ENCODE peak calls at places on chromosomes 12 and 14, in seven cellular contexts. R is CD8-positive, alpha-beta memory T cell; O is WERI-Rb-1; Z is colonic mucosa; X is left ventricle myocardium inferior; N is breast epithelium; I is esophagus squamous epithelium. Q is an unnamed sample. For H3K9me3, the result is how much of the 10 kb centered on the place peaks cover.

GRCh38 chr14:24688030-24688658 is 54.2 kb upstream of the GZMB start:
- DNase-seq in R (no peak), O (no peak), Z (no peak), X (no peak), N (no peak), I (no peak), Q (no peak)

GRCh38 chr12:116933101-116933500 is 22.4 kb downstream of the FBXW8 start:
- DNase-seq in R (no peak), O (no peak), Z (no peak), X (no peak), N (no peak), I (no peak), Q (no peak)

GRCh38 chr12:15477761-15478160 is 155.5 kb downstream of the PTPRO start:
- DNase-seq in R (no peak), O (no peak), Z (no peak), X (no peak), N (no peak), I (no peak), Q (no peak)

GRCh38 chr12:94145231-94145979 is 3.0 kb upstream of the PLXNC1 start:
- DNase-seq in R (no peak), O (no peak), Z (no peak), X (no peak), N (no peak), I (no peak), Q (no peak)

GRCh38 chr12:104459556-104459909 is 2.8 kb downstream of the CHST11 start:
- DNase-seq in R (no peak), O (no peak), Z (no peak), X (no peak), N (no peak), I (no peak), Q (no peak)

GRCh38 chr12:81811066-81811777 is 52.1 kb upstream of the PPFIA2 start:
- DNase-seq in R (no peak), O (no peak), Z (no peak), X (no peak), N (no peak), I (no peak), Q (no peak)

GRCh38 chr12:3204143-3204542 is 127.0 kb downstream of the TSPAN9 start:
- DNase-seq in R (no peak), O (peak), Z (no peak), X (no peak), N (no peak), I (no peak), Q (no peak)

GRCh38 chr12:49872381-49872780 is 29.5 kb upstream of the BCDIN3D start:
- DNase-seq in R (no peak), O (no peak), Z (no peak), X (no peak), N (no peak), I (no peak), Q (no peak)

GRCh38 chr12:27462151-27462694 is 15.7 kb downstream of the SMCO2 start:
- DNase-seq in R (no peak), O (no peak), Z (no peak), X (no peak), N (no peak), I (no peak), Q (no peak)

GRCh38 chr12:79414252-79414651 is 276.5 kb downstream of the PAWR start:
- DNase-seq in R (no peak), O (no peak), Z (peak), X (no peak), N (no peak), I (no peak), Q (no peak)

GRCh38 chr14:92863281-92863680 is 59.7 kb upstream of the CHGA start:
- DNase-seq in R (no peak), O (no peak), Z (no peak), X (no peak), N (no peak), I (no peak), Q (no peak)

GRCh38 chr12:127515941-127516340 is 751.0 kb upstream of the TMEM132C start:
- DNase-seq in R (no peak), O (no peak), Z (no peak), X (no peak), N (no peak), I (no peak), Q (no peak)

GRCh38 chr14:24432259-24433131 is 2.7 kb downstream of the KHNYN start:
- DNase-seq in R (no peak), O (no peak), Z (no peak), X (no peak), N (no peak), I (no peak), Q (no peak)

GRCh38 chr14:47917344-47917954 is 242.0 kb upstream of the MDGA2 start:
- DNase-seq in R (no peak), O (peak), Z (no peak), X (no peak), N (no peak), I (no peak), Q (no peak)

GRCh38 chr12:77218278-77218677 is 152.9 kb upstream of the E2F7 start:
- DNase-seq in R (no peak), O (no peak), Z (no peak), X (no peak), N (no peak), I (no peak), Q (no peak)

GRCh38 chr14:94322648-94323570 is at the start of gene SERPINA6:
- DNase-seq in R (no peak), O (no peak), Z (peak), X (no peak), N (no peak), I (no peak), Q (no peak)

GRCh38 chr14:78401866-78402265 is 231.7 kb downstream of the NRXN3 start:
- DNase-seq in R (no peak), O (no peak), Z (no peak), X (no peak), N (no peak), I (no peak), Q (no peak)

GRCh38 chr12:101055940-101056339 is 154.1 kb downstream of the SLC5A8 start:
- DNase-seq in R (no peak), O (no peak), Z (no peak), X (no peak), N (no peak), I (no peak), Q (no peak)

GRCh38 chr12:92470608-92471021 is 232.2 kb upstream of the PLEKHG7 start:
- DNase-seq in R (no peak), O (no peak), Z (no peak), X (no peak), N (no peak), I (no peak), Q (no peak)

GRCh38 chr12:113747048-113747447 is 219.1 kb downstream of the RBM19 start:
- DNase-seq in R (no peak), O (no peak), Z (no peak), X (no peak), N (no peak), I (no peak), Q (no peak)

GRCh38 chr14:100900837-100901390 is 2.6 kb downstream of the RTL1 start:
- DNase-seq in R (no peak), O (peak), Z (peak), X (no peak), N (peak), I (no peak), Q (no peak)

GRCh38 chr12:109459247-109459646 is 17.9 kb downstream of the KCTD10 start:
- DNase-seq in R (no peak), O (no peak), Z (no peak), X (no peak), N (no peak), I (no peak), Q (no peak)

GRCh38 chr14:73262427-73263183 is 25.3 kb downstream of the PAPLN start:
- DNase-seq in R (no peak), O (no peak), Z (no peak), X (no peak), N (no peak), I (no peak), Q (no peak)

GRCh38 chr14:27608377-27608776 is 1010.5 kb upstream of the NOVA1 start:
- DNase-seq in R (no peak), O (no peak), Z (no peak), X (no peak), N (no peak), I (no peak), Q (no peak)

GRCh38 chr12:79850610-79851299 is 84.1 kb downstream of the PPP1R12A start:
- DNase-seq in R (no peak), O (no peak), Z (no peak), X (no peak), N (no peak), I (no peak), Q (no peak)

GRCh38 chr14:94293578-94293924 is 483 bp upstream of the SERPINA10 start:
- DNase-seq in R (no peak), O (no peak), Z (no peak), X (no peak), N (no peak), I (no peak), Q (no peak)

GRCh38 chr12:38279756-38280155 is 36.8 kb upstream of the ALG10B start:
- DNase-seq in R (no peak), O (no peak), Z (no peak), X (no peak), N (no peak), I (no peak), Q (no peak)

GRCh38 chr12:38282886-38283285 is 33.7 kb upstream of the ALG10B start:
- DNase-seq in R (no peak), O (no peak), Z (no peak), X (no peak), N (no peak), I (no peak), Q (no peak)
- H3K9me3 ChIP-seq in R (under half), O (under half), Z (under half), X (under half), N (under half), I (under half), Q (under half)

GRCh38 chr12:11067514-11067913 is 5.4 kb upstream of the TAS2R46 start:
- DNase-seq in R (no peak), O (no peak), Z (peak), X (no peak), N (no peak), I (no peak), Q (no peak)

GRCh38 chr12:11070999-11071398 is 8.9 kb upstream of the TAS2R46 start:
- DNase-seq in R (no peak), O (no peak), Z (no peak), X (no peak), N (no peak), I (no peak), Q (no peak)

GRCh38 chr12:11075642-11076041 is 13.5 kb upstream of the TAS2R46 start:
- DNase-seq in R (no peak), O (no peak), Z (no peak), X (no peak), N (no peak), I (no peak), Q (no peak)

GRCh38 chr12:11071414-11071813 is 9.3 kb upstream of the TAS2R46 start:
- DNase-seq in R (no peak), O (no peak), Z (no peak), X (no peak), N (no peak), I (no peak), Q (no peak)

GRCh38 chr12:11069854-11070253 is 7.8 kb upstream of the TAS2R46 start:
- DNase-seq in R (no peak), O (no peak), Z (no peak), X (no peak), N (no peak), I (no peak), Q (no peak)
- H3K9me3 ChIP-seq in R (under half), O (under half), Z (under half), X (under half), N (under half), I (under half), Q (under half)

GRCh38 chr14:105878554-105878953 is 352.2 kb downstream of the TMEM121 start:
- DNase-seq in R (no peak), O (no peak), Z (no peak), X (peak), N (no peak), I (no peak), Q (no peak)

GRCh38 chr14:105878125-105878524 is 351.7 kb downstream of the TMEM121 start:
- DNase-seq in R (peak), O (peak), Z (no peak), X (peak), N (no peak), I (no peak), Q (peak)

GRCh38 chr14:105877645-105878044 is 351.3 kb downstream of the TMEM121 start:
- DNase-seq in R (no peak), O (no peak), Z (no peak), X (peak), N (no peak), I (no peak), Q (no peak)

GRCh38 chr14:105876158-105876557 is 349.8 kb downstream of the TMEM121 start:
- DNase-seq in R (no peak), O (peak), Z (no peak), X (no peak), N (no peak), I (no peak), Q (no peak)

GRCh38 chr14:105876829-105877228 is 350.4 kb downstream of the TMEM121 start:
- DNase-seq in R (no peak), O (no peak), Z (no peak), X (no peak), N (no peak), I (no peak), Q (no peak)
- H3K9me3 ChIP-seq in R (under half), O (under half), Z (under half), X (under half), N (under half), I (under half), Q (under half)

GRCh38 chr14:98501335-98501734 is 770.7 kb downstream of the BCL11B start:
- DNase-seq in R (no peak), O (no peak), Z (no peak), X (no peak), N (no peak), I (no peak), Q (no peak)

GRCh38 chr14:98503086-98503815 is 768.7 kb downstream of the BCL11B start:
- DNase-seq in R (no peak), O (no peak), Z (no peak), X (no peak), N (no peak), I (no peak), Q (no peak)

GRCh38 chr14:98494582-98494981 is 777.4 kb downstream of the BCL11B start:
- DNase-seq in R (no peak), O (no peak), Z (no peak), X (no peak), N (no peak), I (no peak), Q (no peak)

GRCh38 chr14:98501836-98502235 is 770.2 kb downstream of the BCL11B start:
- DNase-seq in R (no peak), O (no peak), Z (no peak), X (no peak), N (no peak), I (no peak), Q (no peak)

GRCh38 chr14:98498019-98498885 is 773.7 kb downstream of the BCL11B start:
- DNase-seq in R (no peak), O (no peak), Z (no peak), X (no peak), N (no peak), I (no peak), Q (no peak)
- H3K9me3 ChIP-seq in R (under half), O (under half), Z (under half), X (under half), N (under half), I (under half), Q (under half)

Q was measured in T-helper 17 cell.